ENCODE peak calls at places on chromosome 1, in ten cellular contexts. Z is globus pallidus; F is OCI-LY7; C is mucosa of descending colon; A is Daoy; R is HTR-8/SVneo; X is activated CD8-positive, alpha-beta memory T cell treated with anti-CD3 and anti-CD28 coated beads, Interleukin-2, amount 50 U/mL, for 48 hours; H is dermis microvascular lymphatic vessel endothelial cell; B is aorta; I is GM04503. E is an unnamed sample.

GRCh38 chr1:161726631-161727342 is 5.4 kb downstream of the FCRLB start:
- DNase-seq in B (peak), I (peak), A (peak), Z (peak), X (peak), R (peak), F (peak), C (peak), H (no peak), E (peak)

GRCh38 chr1:5926686-5927435 is 65.4 kb downstream of the NPHP4 start:
- DNase-seq in I (no peak), X (peak), B (no peak), H (no peak), F (no peak), C (no peak), R (no peak), Z (no peak), A (no peak), E (no peak)

GRCh38 chr1:212225416-212225815 is 59.8 kb upstream of the PPP2R5A start:
- DNase-seq in I (no peak), X (no peak), B (no peak), R (no peak), F (no peak), A (no peak), Z (no peak), H (no peak), C (no peak), E (no peak)

GRCh38 chr1:84889437-84889836 is 3.6 kb downstream of the LPAR3 start:
- DNase-seq in B (no peak), X (no peak), A (no peak), R (no peak), Z (no peak), F (no peak), H (no peak), C (no peak), I (no peak), E (no peak)

GRCh38 chr1:188463919-188464318 is 1635.2 kb downstream of the PLA2G4A start:
- DNase-seq in B (no peak), H (no peak), F (no peak), R (no peak), Z (no peak), C (no peak), I (no peak), X (no peak), A (no peak), E (no peak)

GRCh38 chr1:209008586-209008985 is 574.9 kb upstream of the CAMK1G start:
- DNase-seq in R (no peak), I (no peak), X (no peak), Z (no peak), B (no peak), C (no peak), F (no peak), H (no peak), A (no peak), E (no peak)

GRCh38 chr1:226615876-226616275 is 67.3 kb downstream of the STUM start:
- DNase-seq in R (no peak), A (no peak), X (no peak), H (no peak), I (no peak), C (no peak), B (peak), Z (no peak), F (no peak), E (no peak)

GRCh38 chr1:39230261-39231190 is 26.0 kb downstream of the MACF1 start:
- DNase-seq in X (no peak), Z (no peak), B (no peak), F (peak), I (no peak), C (peak), H (no peak), A (no peak), R (peak), E (no peak)

GRCh38 chr1:43977376-43978263 is 1.4 kb upstream of the B4GALT2 start:
- DNase-seq in A (no peak), R (no peak), B (no peak), I (no peak), X (no peak), Z (no peak), F (no peak), H (no peak), C (no peak), E (no peak)

GRCh38 chr1:41576620-41577019 is 92.1 kb upstream of the EDN2 start:
- DNase-seq in X (no peak), Z (no peak), H (no peak), C (no peak), I (no peak), A (peak), R (no peak), F (no peak), B (no peak), E (no peak)

GRCh38 chr1:27878787-27879335 is 6.5 kb downstream of the THEMIS2 start:
- DNase-seq in H (no peak), X (no peak), C (no peak), R (no peak), A (no peak), I (no peak), F (no peak), B (no peak), Z (no peak), E (peak)

GRCh38 chr1:18883636-18884418 is 18.5 kb downstream of the ALDH4A1 start:
- DNase-seq in H (peak), R (peak), X (peak), F (peak), A (peak), B (peak), I (no peak), C (peak), Z (peak), E (peak)

GRCh38 chr1:154999651-155000474 is 2.7 kb upstream of the ZBTB7B start:
- DNase-seq in F (peak), H (no peak), I (no peak), C (peak), A (no peak), Z (no peak), R (no peak), B (no peak), X (peak), E (no peak)

GRCh38 chr1:70041317-70042045 is 163.9 kb downstream of the LRRC40 start:
- DNase-seq in X (no peak), Z (no peak), F (no peak), A (no peak), B (no peak), I (no peak), H (no peak), R (no peak), C (no peak), E (no peak)

GRCh38 chr1:183783342-183783741 is 21.6 kb upstream of the RGL1 start:
- DNase-seq in C (no peak), I (no peak), H (no peak), B (no peak), R (no peak), Z (no peak), A (no peak), F (no peak), X (no peak), E (no peak)

GRCh38 chr1:39657923-39658485 is 13.9 kb downstream of the NT5C1A start:
- DNase-seq in H (peak), F (peak), X (peak), R (peak), Z (peak), C (peak), I (no peak), B (peak), A (peak), E (peak)

GRCh38 chr1:46183119-46183842 is 7.0 kb upstream of the P3R3URF start:
- DNase-seq in F (no peak), A (peak), C (peak), Z (no peak), B (peak), H (peak), R (peak), I (peak), X (no peak), E (peak)

GRCh38 chr1:82162526-82163420 is 362.0 kb downstream of the ADGRL2 start:
- DNase-seq in C (no peak), B (no peak), Z (no peak), I (no peak), H (no peak), R (no peak), F (no peak), X (no peak), A (no peak), E (no peak)

GRCh38 chr1:111748618-111749337 is 6.9 kb upstream of the DDX20 start:
- DNase-seq in F (no peak), B (no peak), H (no peak), A (no peak), X (no peak), I (no peak), R (no peak), Z (no peak), C (no peak), E (no peak)

E was measured in pancreas.